ENCODE peak calls at places on chromosomes 13 and 19, in four cellular contexts. N, M, R and F are unnamed samples. For H3K4me1, the result is how much of the 10 kb centered on the place peaks cover.

GRCh38 chr13:97030705-97031452 is 36.6 kb upstream of the OXGR1 start:
- DNase-seq in N (no peak), M (no peak), R (no peak), F (no peak)

GRCh38 chr13:95100525-95101121 is 200.6 kb downstream of the ABCC4 start:
- DNase-seq in N (no peak), M (no peak), R (no peak), F (no peak)

GRCh38 chr19:39139305-39140194 is 14.0 kb downstream of the PAK4 start:
- DNase-seq in N (no peak), M (no peak), R (no peak), F (no peak)

GRCh38 chr19:7831452-7831851 is 1.4 kb downstream of the EVI5L start:
- DNase-seq in N (no peak), M (no peak), R (peak), F (no peak)

GRCh38 chr19:23273022-23273593 is 22.9 kb upstream of the ZNF724 start:
- DNase-seq in N (no peak), M (peak), R (no peak), F (no peak)

GRCh38 chr13:30873519-30873918 is 32.6 kb upstream of the MEDAG start:
- DNase-seq in N (no peak), M (no peak), R (no peak), F (no peak)

GRCh38 chr13:102220681-102221228 is 181.1 kb downstream of the FGF14 start:
- DNase-seq in N (no peak), M (no peak), R (no peak), F (no peak)

GRCh38 chr13:42041684-42042035 is 6.8 kb upstream of the DGKH start:
- DNase-seq in N (peak), M (peak), R (peak), F (peak)

GRCh38 chr19:6417713-6418561 is 6.7 kb downstream of the KHSRP start:
- DNase-seq in N (peak), M (no peak), R (no peak), F (no peak)

GRCh38 chr19:708154-709141 is at the start of gene PALM:
- DNase-seq in N (peak), M (no peak), R (peak), F (no peak)

GRCh38 chr19:37227996-37228395 is 10.0 kb downstream of the ZNF383 start:
- DNase-seq in N (peak), M (no peak), R (no peak), F (no peak)

GRCh38 chr13:44312898-44313551 is 60.6 kb upstream of the SERP2 start:
- DNase-seq in N (no peak), M (no peak), R (no peak), F (no peak)

DNA sequence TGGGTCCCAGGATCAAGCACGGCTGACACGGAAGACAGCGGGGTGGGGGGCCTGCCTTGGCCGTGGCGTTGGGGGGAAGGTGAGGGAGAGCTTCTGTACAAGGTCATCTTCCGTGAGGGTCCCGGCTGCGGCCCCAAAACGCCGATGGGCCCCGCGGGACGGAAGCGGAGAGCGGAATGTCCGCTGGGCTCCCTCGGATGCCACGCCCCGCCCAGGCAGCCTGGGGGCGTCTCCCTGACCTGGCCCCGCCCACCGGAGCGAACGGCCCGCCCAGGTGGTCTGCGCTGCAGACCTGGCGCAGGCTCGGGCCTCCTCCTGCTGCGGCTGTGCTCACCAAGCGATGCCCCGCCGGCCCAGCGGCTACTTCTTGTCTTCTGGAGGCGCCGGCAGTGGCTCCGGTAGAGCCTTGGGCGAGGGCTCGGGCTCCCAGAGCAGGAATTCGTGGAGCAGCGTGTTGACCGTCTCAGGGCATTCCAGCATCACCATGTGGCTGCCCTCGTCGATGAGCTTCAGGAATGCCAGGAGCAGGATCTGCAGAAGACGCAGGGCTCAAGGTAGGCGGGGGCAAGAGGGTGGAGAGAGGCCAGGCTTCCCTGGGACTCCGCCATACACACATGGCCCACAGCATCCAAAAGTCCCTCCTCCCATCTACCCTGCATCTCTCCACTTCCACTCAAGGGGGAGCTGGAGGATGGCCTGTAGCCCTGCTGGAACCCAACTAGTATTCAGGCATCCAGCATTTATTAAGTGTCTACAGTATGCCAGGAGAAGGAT is 10.7 kb downstream of the ABHD8 start:
- DNase-seq in N (peak), M (peak), R (peak), F (peak)
- TF ChIP-seq POLR2A in N (no peak), M (no peak), R (no peak), F (no peak)

DNA sequence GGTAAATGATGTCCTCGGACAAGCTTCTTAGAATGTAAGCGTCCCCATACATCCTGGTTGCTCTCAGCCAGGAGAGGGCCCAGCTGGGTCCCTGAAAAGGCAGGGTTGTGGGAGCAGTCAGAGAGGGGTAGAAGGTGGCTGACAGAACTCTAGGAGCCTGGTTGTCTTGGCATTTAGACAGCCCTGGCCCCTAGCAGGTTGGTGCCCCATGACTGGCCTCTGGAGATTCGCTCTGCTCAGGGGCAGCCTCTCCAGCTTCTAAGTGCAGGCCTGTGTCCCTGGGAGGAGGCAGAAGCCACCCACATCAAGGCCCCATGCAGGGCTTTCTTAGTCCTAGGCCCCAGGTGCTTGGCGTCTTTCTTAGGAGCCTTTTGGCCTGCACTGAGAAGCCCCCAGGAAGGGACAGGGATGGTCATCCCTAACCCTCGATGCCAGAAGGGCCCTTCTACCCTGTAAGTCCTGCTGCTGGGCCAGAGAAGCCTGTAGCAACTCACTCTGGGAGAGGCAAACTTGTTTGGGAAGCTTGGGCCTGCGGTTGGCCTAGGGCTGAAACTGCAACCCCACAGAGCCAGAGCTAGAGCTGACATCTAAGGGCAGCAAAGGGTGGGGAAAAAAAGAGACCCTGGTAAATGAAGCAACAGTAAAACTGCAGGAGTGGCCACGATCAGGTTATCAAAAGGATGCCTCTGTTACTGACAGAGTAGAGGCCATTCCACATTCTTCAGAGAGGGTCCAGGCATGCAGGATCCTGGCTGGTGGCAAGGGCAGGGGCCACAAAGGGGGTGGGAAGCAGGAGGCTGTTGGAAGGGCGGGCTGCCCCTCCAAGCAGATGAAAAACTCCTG is 2.9 kb upstream of the CDX2 start:
- DNase-seq in N (no peak), M (no peak), R (no peak), F (no peak)
- H3K4me1 ChIP-seq in N (under half), M (under half), R (under half), F (under half)

DNA sequence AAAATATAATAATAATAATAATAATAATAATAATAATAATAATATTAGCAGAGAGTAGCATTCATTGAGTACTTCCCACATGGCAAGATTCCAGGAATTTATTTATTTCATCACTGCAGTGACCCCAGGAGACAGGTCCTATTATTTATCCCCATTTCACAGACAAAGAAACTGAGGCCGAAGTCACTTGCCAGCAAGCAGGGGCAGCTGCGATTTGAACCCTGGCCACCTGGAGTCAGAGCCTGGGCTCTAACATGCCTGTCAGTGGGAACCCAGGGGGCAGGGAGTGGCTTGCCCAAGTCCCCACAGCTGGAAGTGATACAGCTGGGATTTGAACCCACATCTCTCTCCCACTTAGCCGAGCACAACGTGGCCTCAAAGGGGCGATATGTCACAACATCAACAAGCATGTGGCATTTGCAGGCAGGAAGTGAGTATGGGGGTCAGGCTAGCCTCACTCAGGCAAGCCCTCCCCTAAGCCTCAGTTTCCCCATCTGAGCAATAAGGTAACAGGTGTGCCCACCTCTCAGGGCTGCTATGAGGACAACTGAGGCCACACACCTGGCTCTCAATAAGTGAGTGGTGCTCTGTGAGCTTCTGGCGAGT is 2.9 kb downstream of the SHFL start:
- DNase-seq in N (no peak), M (no peak), R (no peak), F (no peak)
- TF ChIP-seq POLR2A in N (no peak), M (no peak), R (no peak), F (no peak)

DNA sequence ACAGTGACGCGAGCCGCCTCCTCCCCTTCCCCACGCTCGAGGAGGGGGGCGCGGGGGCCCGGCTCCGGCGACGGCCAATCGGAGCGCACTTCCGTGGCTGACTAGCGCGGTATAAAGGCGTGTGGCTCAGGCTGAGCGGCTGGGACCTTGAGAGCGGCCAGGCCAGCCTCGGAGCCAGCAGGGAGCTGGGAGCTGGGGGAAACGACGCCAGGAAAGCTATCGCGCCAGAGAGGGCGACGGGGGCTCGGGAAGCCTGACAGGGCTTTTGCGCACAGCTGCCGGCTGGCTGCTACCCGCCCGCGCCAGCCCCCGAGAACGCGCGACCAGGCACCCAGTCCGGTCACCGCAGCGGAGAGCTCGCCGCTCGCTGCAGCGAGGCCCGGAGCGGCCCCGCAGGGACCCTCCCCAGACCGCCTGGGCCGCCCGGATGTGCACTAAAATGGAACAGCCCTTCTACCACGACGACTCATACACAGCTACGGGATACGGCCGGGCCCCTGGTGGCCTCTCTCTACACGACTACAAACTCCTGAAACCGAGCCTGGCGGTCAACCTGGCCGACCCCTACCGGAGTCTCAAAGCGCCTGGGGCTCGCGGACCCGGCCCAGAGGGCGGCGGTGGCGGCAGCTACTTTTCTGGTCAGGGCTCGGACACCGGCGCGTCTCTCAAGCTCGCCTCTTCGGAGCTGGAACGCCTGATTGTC is at the start of gene JUNB:
- DNase-seq in N (peak), M (peak), R (peak), F (peak)
- H3K4me1 ChIP-seq in N (under half), M (under half), R (under half), F (under half)